ENCODE peak calls at places on chromosomes 3 and 15, in four cellular contexts. G, C, R and M are unnamed samples.
A peak's percentile ranks its signal among the peaks of the same experiment; 100 is the strongest.

GRCh38 chr3:150303776-150304175 is 104.3 kb upstream of the TSC22D2 start:
- DNase-seq in R (no peak), C (no peak), G (no peak), M (no peak)

GRCh38 chr3:84963137-84963536 is 4.3 kb downstream of the CADM2 start:
- DNase-seq in R (no peak), G (no peak), C (no peak), M (no peak)

GRCh38 chr3:136602818-136603217 is 149.4 kb downstream of the STAG1 start:
- DNase-seq in C (no peak), R (no peak), G (no peak), M (no peak)

GRCh38 chr3:10693457-10693856 is 122.6 kb upstream of the SLC6A11 start:
- DNase-seq in G (no peak), C (no peak), R (no peak), M (no peak)

GRCh38 chr3:127220497-127220896 is 27.6 kb downstream of the PRR23E start:
- DNase-seq in C (no peak), R (no peak), G (no peak), M (no peak)

GRCh38 chr3:86282106-86282787 is 708.7 kb downstream of the VGLL3 start:
- DNase-seq in C (no peak), R (no peak), G (no peak), M (no peak)

GRCh38 chr3:56366641-56366984 is 101.7 kb downstream of the ERC2 start:
- DNase-seq in G (no peak), C (no peak), R (peak; percentile 31), M (peak; percentile 58)

GRCh38 chr3:76728411-76728810 is 311.5 kb upstream of the ROBO2 start:
- DNase-seq in C (no peak), G (no peak), R (no peak), M (no peak)

GRCh38 chr3:182690163-182690562 is 103.1 kb upstream of the ATP11B start:
- DNase-seq in G (no peak), C (no peak), R (no peak), M (no peak)

GRCh38 chr3:149655826-149656599 is 1.8 kb downstream of the WWTR1 start:
- DNase-seq in C (no peak), G (peak; percentile 50), R (peak; percentile 44), M (no peak)

GRCh38 chr3:195914648-195915473 is 6.5 kb upstream of the TNK2 start:
- DNase-seq in G (peak; percentile 90), R (peak; percentile 94), C (peak; percentile 86), M (peak; percentile 77)

GRCh38 chr15:90597477-90598052 is 67.8 kb downstream of the CRTC3 start:
- DNase-seq in G (no peak), R (no peak), C (no peak), M (no peak)

GRCh38 chr3:134625885-134626741 is 24.7 kb downstream of the KY start:
- DNase-seq in G (no peak), R (no peak), C (no peak), M (no peak)

GRCh38 chr3:36540898-36541518 is 160.7 kb downstream of the STAC start:
- DNase-seq in C (no peak), R (peak; percentile 27), G (no peak), M (no peak)

GRCh38 chr3:98010194-98010882 is 24.8 kb downstream of the GABRR3 start:
- DNase-seq in R (no peak), C (no peak), G (no peak), M (no peak)

GRCh38 chr15:64749999-64750657 is 25.3 kb downstream of the RBPMS2 start:
- DNase-seq in C (no peak), R (peak; percentile 54), G (no peak), M (peak; percentile 29)

GRCh38 chr3:88219138-88219792 is 69.5 kb downstream of the C3orf38 start:
- DNase-seq in C (no peak), R (peak; percentile 49), G (peak; percentile 3), M (no peak)

GRCh38 chr3:95399580-95399979 is 1336.7 kb downstream of the NSUN3 start:
- DNase-seq in G (no peak), R (no peak), C (no peak), M (no peak)

GRCh38 chr15:65447145-65447544 is 24.4 kb upstream of the IGDCC4 start:
- DNase-seq in C (no peak), R (no peak), G (no peak), M (no peak)

GRCh38 chr15:80849308-80849707 is 70.1 kb downstream of the CEMIP start:
- DNase-seq in R (peak; percentile 93), G (no peak), C (peak; percentile 65), M (peak; percentile 40)

GRCh38 chr15:52289629-52290081 is 5.9 kb downstream of the MYO5C start:
- DNase-seq in G (no peak), C (no peak), R (no peak), M (no peak)

GRCh38 chr15:63473999-63474809 is 30.2 kb upstream of the USP3 start:
- DNase-seq in R (peak; percentile 80), C (no peak), G (no peak), M (peak; percentile 72)

GRCh38 chr3:149448331-149448831 is 26.1 kb upstream of the TM4SF4 start:
- DNase-seq in G (peak; percentile 40), R (peak; percentile 85), C (peak; percentile 46), M (peak; percentile 78)

GRCh38 chr3:178847170-178847569 is 224.4 kb downstream of the ZMAT3 start:
- DNase-seq in R (peak; percentile 16), C (peak; percentile 4), G (no peak), M (no peak)

GRCh38 chr3:48039487-48040190 is 23.4 kb upstream of the MAP4 start:
- DNase-seq in R (peak; percentile 87), C (peak; percentile 79), G (peak; percentile 71), M (peak; percentile 95)

GRCh38 chr3:50563867-50564266 is 3.7 kb downstream of the C3orf18 start:
- DNase-seq in R (no peak), C (no peak), G (no peak), M (no peak)

GRCh38 chr15:74311734-74312444 is 55.6 kb downstream of the CYP11A1 start:
- DNase-seq in G (peak; percentile 19), R (no peak), C (no peak), M (no peak)

GRCh38 chr3:128870327-128870726 is 9.1 kb upstream of the ACAD9 start:
- DNase-seq in G (no peak), C (no peak), R (no peak), M (no peak)

GRCh38 chr15:85745525-85745924 is 49.2 kb downstream of the KLHL25 start:
- DNase-seq in C (no peak), G (no peak), R (no peak), M (no peak)

GRCh38 chr3:60932669-60933068 is 318.6 kb downstream of the FHIT start:
- DNase-seq in G (no peak), R (peak; percentile 23), C (no peak), M (no peak)

GRCh38 chr3:131750256-131750655 is 247.5 kb upstream of the MRPL3 start:
- DNase-seq in R (no peak), C (no peak), G (no peak), M (no peak)

GRCh38 chr3:13706886-13707285 is 158.0 kb downstream of the FBLN2 start:
- DNase-seq in C (no peak), R (no peak), G (no peak), M (no peak)

GRCh38 chr3:184491011-184491576 is 70.5 kb upstream of the EPHB3 start:
- DNase-seq in R (no peak), C (no peak), G (no peak), M (no peak)

GRCh38 chr3:122184591-122184929 is 1.1 kb downstream of the CASR start:
- DNase-seq in R (no peak), G (no peak), C (no peak), M (no peak)

GRCh38 chr3:120200836-120201235 is 84.2 kb downstream of the GPR156 start:
- DNase-seq in C (no peak), G (no peak), R (no peak), M (no peak)

GRCh38 chr15:43440721-43441281 is 52.2 kb downstream of the TP53BP1 start:
- DNase-seq in C (peak; percentile 94), R (peak; percentile 97), G (peak; percentile 94), M (peak; percentile 67)

GRCh38 chr15:89472785-89473256 is 23.6 kb downstream of the RHCG start:
- DNase-seq in R (peak; percentile 8), G (peak; percentile 67), C (no peak), M (peak; percentile 9)

GRCh38 chr3:13769422-13769821 is 110.4 kb downstream of the WNT7A start:
- DNase-seq in G (no peak), R (no peak), C (no peak), M (no peak)

GRCh38 chr3:148937477-148937876 is 53.9 kb upstream of the GYG1 start:
- DNase-seq in C (peak; percentile 47), R (peak; percentile 68), G (no peak), M (no peak)

GRCh38 chr3:189744235-189744634 is 113.0 kb downstream of the TP63 start:
- DNase-seq in R (no peak), G (no peak), C (no peak), M (no peak)
- TF ChIP-seq CTCF in R (no peak), G (no peak), C (no peak), M (peak; percentile 2)

DNA sequence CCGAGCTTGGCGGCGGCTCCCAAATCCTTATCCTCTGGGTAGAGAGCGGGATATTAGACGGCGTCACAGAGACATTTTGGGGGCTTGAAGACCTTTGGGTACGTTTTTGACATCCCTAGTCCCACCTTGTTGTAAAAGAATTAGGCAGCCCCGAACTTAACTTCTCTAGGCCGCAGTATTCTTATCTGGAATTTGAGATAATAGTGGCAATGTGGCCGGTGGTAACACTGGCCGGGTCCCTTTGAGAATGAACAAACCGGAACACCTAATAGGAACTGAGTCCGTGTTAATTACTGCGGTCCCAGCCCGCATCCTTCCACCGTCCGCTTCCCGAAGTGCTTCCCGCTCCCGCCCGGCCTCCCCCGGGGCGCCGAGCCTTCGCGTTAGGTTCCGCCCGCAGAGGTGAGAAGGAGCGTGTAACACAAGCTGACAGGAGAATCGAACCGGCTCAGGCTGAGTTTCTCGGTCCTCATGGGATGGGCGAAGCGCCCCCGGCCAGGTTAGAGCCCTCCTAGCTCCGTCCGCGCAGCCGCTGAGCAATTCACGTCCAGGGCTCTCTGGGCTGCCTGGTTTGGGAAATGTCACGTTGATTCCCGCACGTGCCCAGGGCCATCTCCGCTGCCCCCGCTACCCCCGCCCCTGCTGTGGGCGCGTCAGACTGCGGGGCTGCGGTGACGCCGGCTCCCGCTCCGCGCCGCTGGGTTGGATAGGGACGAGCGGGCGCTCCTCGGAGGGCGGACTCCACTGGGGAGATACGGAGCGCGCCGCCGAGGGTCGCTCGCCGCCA is 826 bp downstream of the CLDN11 start:
- DNase-seq in G (peak; percentile 49), R (peak; percentile 29), C (no peak), M (no peak)
- H3K4me3 ChIP-seq in G (peak overlapping the region; percentile 65), R (peak overlapping the region; percentile 70), C (peak overlapping the region; percentile 47), M (peak overlapping the region; percentile 70)

DNA sequence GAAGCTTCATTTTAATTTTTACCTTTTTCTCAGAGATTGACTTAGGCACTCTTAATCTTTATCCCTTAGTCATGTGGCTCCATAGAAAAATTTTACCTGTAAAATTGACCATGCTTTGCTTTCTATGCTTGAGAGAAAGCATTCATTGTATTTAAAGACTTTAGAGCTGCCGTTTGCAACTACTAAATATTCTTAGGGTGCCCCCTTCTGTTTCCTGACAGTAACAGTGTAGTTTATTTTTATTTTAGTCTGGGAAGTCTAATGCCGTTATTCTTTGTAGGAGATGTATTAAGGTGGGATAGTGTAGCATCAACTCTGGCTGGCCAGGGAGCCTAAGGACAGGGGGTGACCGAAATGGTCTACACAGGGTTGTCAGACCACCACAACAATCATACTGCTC is 84.5 kb upstream of the SYNPR start:
- DNase-seq in G (peak; percentile 3), C (no peak), R (peak; percentile 10), M (peak; percentile 7)
- TF ChIP-seq CTCF in G (no peak), C (peak; percentile 41), R (peak; percentile 60), M (peak; percentile 64)

DNA sequence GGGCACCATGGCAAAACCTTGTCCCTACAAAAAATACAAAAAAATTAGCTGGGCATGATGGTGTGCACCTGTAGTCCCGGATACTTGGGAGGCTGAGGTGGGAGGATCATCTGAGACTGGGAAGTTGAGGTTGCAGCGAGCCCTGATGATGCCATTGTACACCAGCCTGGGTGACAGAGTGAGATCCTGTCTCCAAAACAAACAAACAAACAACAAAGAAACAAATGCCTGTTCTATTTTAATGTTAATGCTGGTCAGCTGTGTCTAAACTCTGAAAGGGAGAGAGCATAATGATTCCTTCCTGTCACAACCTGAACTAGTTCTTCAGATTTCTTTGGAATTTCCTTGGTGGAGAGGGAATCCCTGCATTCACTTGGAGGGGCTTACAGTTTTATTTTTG is 413.0 kb upstream of the TBL1XR1 start:
- DNase-seq in R (no peak), C (no peak), G (no peak), M (no peak)
- H3K4me3 ChIP-seq in R (no peak overlapping the region), C (no peak overlapping the region), G (no peak overlapping the region), M (no peak overlapping the region)